ENCODE peak calls at places on chromosomes 3 and 15, in five cellular contexts. One of them, this sample, is unnamed.

GRCh38 chr3:23232879-23233278 is 29.8 kb downstream of the UBE2E2 start:
- DNase-seq in activated naive CD4-positive, alpha-beta T cell treated with Interleukin-2 at 50 U/mL for 16 hours: no peak
- DNase-seq in NB4: no peak
- DNase-seq in midbrain: no peak
- DNase-seq in endodermal cell: no peak
- DNase-seq in this sample: no peak

GRCh38 chr3:111730143-111730542 is 128.9 kb upstream of the PHLDB2 start:
- DNase-seq in endodermal cell: no peak
- DNase-seq in activated naive CD4-positive, alpha-beta T cell treated with Interleukin-2 at 50 U/mL for 16 hours: no peak
- DNase-seq in midbrain: no peak
- DNase-seq in NB4: no peak
- DNase-seq in this sample: no peak

GRCh38 chr3:171156455-171157005 is 130.0 kb upstream of the SLC2A2 start:
- DNase-seq in NB4: no peak
- DNase-seq in activated naive CD4-positive, alpha-beta T cell treated with Interleukin-2 at 50 U/mL for 16 hours: no peak
- DNase-seq in midbrain: no peak
- DNase-seq in endodermal cell: peak; percentile 60
- DNase-seq in this sample: peak; percentile 28

GRCh38 chr3:46712191-46713047 is 5.2 kb downstream of the PRSS50 start:
- DNase-seq in midbrain: no peak
- DNase-seq in NB4: no peak
- DNase-seq in activated naive CD4-positive, alpha-beta T cell treated with Interleukin-2 at 50 U/mL for 16 hours: no peak
- DNase-seq in endodermal cell: peak; percentile 28
- DNase-seq in this sample: no peak

GRCh38 chr3:84547971-84548970 is 410.5 kb upstream of the CADM2 start:
- DNase-seq in endodermal cell: peak; percentile 89
- DNase-seq in activated naive CD4-positive, alpha-beta T cell treated with Interleukin-2 at 50 U/mL for 16 hours: no peak
- DNase-seq in midbrain: peak; percentile 65
- DNase-seq in NB4: peak; percentile 36
- DNase-seq in this sample: peak; percentile 78

GRCh38 chr3:89649431-89649830 is 542.0 kb downstream of the EPHA3 start:
- DNase-seq in endodermal cell: no peak
- DNase-seq in midbrain: no peak
- DNase-seq in NB4: peak; percentile 1
- DNase-seq in activated naive CD4-positive, alpha-beta T cell treated with Interleukin-2 at 50 U/mL for 16 hours: no peak
- DNase-seq in this sample: no peak

GRCh38 chr3:77411334-77411733 is 371.4 kb downstream of the ROBO2 start:
- DNase-seq in activated naive CD4-positive, alpha-beta T cell treated with Interleukin-2 at 50 U/mL for 16 hours: no peak
- DNase-seq in midbrain: no peak
- DNase-seq in endodermal cell: no peak
- DNase-seq in NB4: no peak
- DNase-seq in this sample: no peak

GRCh38 chr3:5122741-5123706 is 932 bp downstream of the ARL8B start:
- DNase-seq in endodermal cell: peak; percentile 85
- DNase-seq in activated naive CD4-positive, alpha-beta T cell treated with Interleukin-2 at 50 U/mL for 16 hours: peak; percentile 42
- DNase-seq in midbrain: peak; percentile 35
- DNase-seq in NB4: peak; percentile 71
- DNase-seq in this sample: no peak

GRCh38 chr3:193132923-193133463 is 108.0 kb upstream of the PLAAT1 start:
- DNase-seq in endodermal cell: no peak
- DNase-seq in midbrain: no peak
- DNase-seq in activated naive CD4-positive, alpha-beta T cell treated with Interleukin-2 at 50 U/mL for 16 hours: no peak
- DNase-seq in NB4: no peak
- DNase-seq in this sample: no peak

GRCh38 chr3:21216598-21216997 is 534.4 kb downstream of the ZNF385D start:
- DNase-seq in activated naive CD4-positive, alpha-beta T cell treated with Interleukin-2 at 50 U/mL for 16 hours: no peak
- DNase-seq in midbrain: no peak
- DNase-seq in NB4: peak; percentile 4
- DNase-seq in endodermal cell: peak; percentile 56
- DNase-seq in this sample: no peak

GRCh38 chr15:68380456-68380855 is 51.5 kb downstream of the ITGA11 start:
- DNase-seq in endodermal cell: peak; percentile 27
- DNase-seq in activated naive CD4-positive, alpha-beta T cell treated with Interleukin-2 at 50 U/mL for 16 hours: no peak
- DNase-seq in midbrain: no peak
- DNase-seq in NB4: no peak
- DNase-seq in this sample: peak; percentile 1

GRCh38 chr3:66991478-66991877 is 6.6 kb upstream of the KBTBD8 start:
- DNase-seq in endodermal cell: no peak
- DNase-seq in midbrain: no peak
- DNase-seq in activated naive CD4-positive, alpha-beta T cell treated with Interleukin-2 at 50 U/mL for 16 hours: no peak
- DNase-seq in NB4: peak; percentile 66
- DNase-seq in this sample: no peak

GRCh38 chr15:35674873-35675781 is 129.2 kb upstream of the DPH6 start:
- DNase-seq in NB4: no peak
- DNase-seq in endodermal cell: no peak
- DNase-seq in midbrain: no peak
- DNase-seq in activated naive CD4-positive, alpha-beta T cell treated with Interleukin-2 at 50 U/mL for 16 hours: no peak
- DNase-seq in this sample: no peak

GRCh38 chr15:62901916-62902554 is 140.5 kb upstream of the TPM1 start:
- DNase-seq in endodermal cell: peak; percentile 69
- DNase-seq in NB4: peak; percentile 4
- DNase-seq in midbrain: no peak
- DNase-seq in activated naive CD4-positive, alpha-beta T cell treated with Interleukin-2 at 50 U/mL for 16 hours: no peak
- DNase-seq in this sample: no peak

GRCh38 chr15:37031198-37031597 is 69.2 kb downstream of the MEIS2 start:
- DNase-seq in activated naive CD4-positive, alpha-beta T cell treated with Interleukin-2 at 50 U/mL for 16 hours: no peak
- DNase-seq in NB4: no peak
- DNase-seq in midbrain: no peak
- DNase-seq in endodermal cell: no peak
- DNase-seq in this sample: no peak

GRCh38 chr3:124297062-124297980 is 305.4 kb upstream of the ROPN1 start:
- DNase-seq in NB4: no peak
- DNase-seq in midbrain: no peak
- DNase-seq in endodermal cell: no peak
- DNase-seq in activated naive CD4-positive, alpha-beta T cell treated with Interleukin-2 at 50 U/mL for 16 hours: no peak
- DNase-seq in this sample: peak; percentile 82

GRCh38 chr3:55446860-55447259 is 40.2 kb downstream of the WNT5A start:
- DNase-seq in endodermal cell: no peak
- DNase-seq in NB4: no peak
- DNase-seq in midbrain: no peak
- DNase-seq in activated naive CD4-positive, alpha-beta T cell treated with Interleukin-2 at 50 U/mL for 16 hours: no peak
- DNase-seq in this sample: no peak

GRCh38 chr3:54691230-54691900 is 236.5 kb downstream of the LRTM1 start:
- DNase-seq in midbrain: no peak
- DNase-seq in activated naive CD4-positive, alpha-beta T cell treated with Interleukin-2 at 50 U/mL for 16 hours: no peak
- DNase-seq in NB4: no peak
- DNase-seq in endodermal cell: no peak
- DNase-seq in this sample: no peak

GRCh38 chr3:134453631-134454030 is 32.2 kb downstream of the ANAPC13 start:
- DNase-seq in midbrain: no peak
- DNase-seq in NB4: peak; percentile 7
- DNase-seq in activated naive CD4-positive, alpha-beta T cell treated with Interleukin-2 at 50 U/mL for 16 hours: no peak
- DNase-seq in endodermal cell: peak; percentile 84
- DNase-seq in this sample: no peak

GRCh38 chr3:177652556-177653290 is 455.4 kb upstream of the TBL1XR1 start:
- DNase-seq in activated naive CD4-positive, alpha-beta T cell treated with Interleukin-2 at 50 U/mL for 16 hours: no peak
- DNase-seq in endodermal cell: no peak
- DNase-seq in NB4: no peak
- DNase-seq in midbrain: no peak
- DNase-seq in this sample: no peak

GRCh38 chr15:62430552-62430951 is 265.5 kb upstream of the C2CD4B start:
- DNase-seq in NB4: no peak
- DNase-seq in activated naive CD4-positive, alpha-beta T cell treated with Interleukin-2 at 50 U/mL for 16 hours: no peak
- DNase-seq in midbrain: no peak
- DNase-seq in endodermal cell: no peak
- DNase-seq in this sample: no peak

GRCh38 chr3:98763814-98764691 is 913 bp downstream of the ST3GAL6 start:
- DNase-seq in midbrain: no peak
- DNase-seq in activated naive CD4-positive, alpha-beta T cell treated with Interleukin-2 at 50 U/mL for 16 hours: no peak
- DNase-seq in endodermal cell: no peak
- DNase-seq in NB4: peak; percentile 83
- DNase-seq in this sample: no peak

GRCh38 chr3:33886015-33886414 is 87.6 kb downstream of the PDCD6IP start:
- DNase-seq in NB4: no peak
- DNase-seq in endodermal cell: no peak
- DNase-seq in activated naive CD4-positive, alpha-beta T cell treated with Interleukin-2 at 50 U/mL for 16 hours: no peak
- DNase-seq in midbrain: no peak
- DNase-seq in this sample: no peak

GRCh38 chr15:67180035-67180434 is 74.4 kb downstream of the AAGAB start:
- DNase-seq in endodermal cell: no peak
- DNase-seq in midbrain: no peak
- DNase-seq in activated naive CD4-positive, alpha-beta T cell treated with Interleukin-2 at 50 U/mL for 16 hours: no peak
- DNase-seq in NB4: no peak
- DNase-seq in this sample: no peak

GRCh38 chr3:120497318-120497717 is 46.5 kb upstream of the FSTL1 start:
- DNase-seq in endodermal cell: no peak
- DNase-seq in activated naive CD4-positive, alpha-beta T cell treated with Interleukin-2 at 50 U/mL for 16 hours: no peak
- DNase-seq in NB4: no peak
- DNase-seq in midbrain: no peak
- DNase-seq in this sample: no peak

GRCh38 chr15:39139431-39140059 is 441.3 kb upstream of the THBS1 start:
- DNase-seq in midbrain: no peak
- DNase-seq in endodermal cell: no peak
- DNase-seq in NB4: no peak
- DNase-seq in activated naive CD4-positive, alpha-beta T cell treated with Interleukin-2 at 50 U/mL for 16 hours: no peak
- DNase-seq in this sample: no peak

GRCh38 chr3:135982922-135983581 is 17.5 kb downstream of the PPP2R3A start:
- DNase-seq in endodermal cell: no peak
- DNase-seq in activated naive CD4-positive, alpha-beta T cell treated with Interleukin-2 at 50 U/mL for 16 hours: no peak
- DNase-seq in midbrain: no peak
- DNase-seq in NB4: no peak
- DNase-seq in this sample: no peak

GRCh38 chr15:73386886-73387506 is 18.2 kb upstream of the HCN4 start:
- DNase-seq in midbrain: no peak
- DNase-seq in activated naive CD4-positive, alpha-beta T cell treated with Interleukin-2 at 50 U/mL for 16 hours: no peak
- DNase-seq in endodermal cell: no peak
- DNase-seq in NB4: no peak
- DNase-seq in this sample: no peak

GRCh38 chr15:98806275-98806895 is 158.0 kb downstream of the IGF1R start:
- DNase-seq in midbrain: no peak
- DNase-seq in NB4: no peak
- DNase-seq in activated naive CD4-positive, alpha-beta T cell treated with Interleukin-2 at 50 U/mL for 16 hours: no peak
- DNase-seq in endodermal cell: peak; percentile 45
- DNase-seq in this sample: no peak

GRCh38 chr3:42224178-42224577 is 41.8 kb downstream of the CCK start:
- DNase-seq in endodermal cell: peak; percentile 18
- DNase-seq in NB4: no peak
- DNase-seq in activated naive CD4-positive, alpha-beta T cell treated with Interleukin-2 at 50 U/mL for 16 hours: no peak
- DNase-seq in midbrain: no peak
- DNase-seq in this sample: no peak

GRCh38 chr15:92425578-92426225 is 32.0 kb downstream of the ST8SIA2 start:
- DNase-seq in NB4: no peak
- DNase-seq in endodermal cell: peak; percentile 77
- DNase-seq in midbrain: no peak
- DNase-seq in activated naive CD4-positive, alpha-beta T cell treated with Interleukin-2 at 50 U/mL for 16 hours: no peak
- DNase-seq in this sample: no peak

GRCh38 chr3:152121292-152121654 is 147.5 kb upstream of the MBNL1 start:
- DNase-seq in endodermal cell: no peak
- DNase-seq in activated naive CD4-positive, alpha-beta T cell treated with Interleukin-2 at 50 U/mL for 16 hours: no peak
- DNase-seq in NB4: no peak
- DNase-seq in midbrain: no peak
- DNase-seq in this sample: no peak

GRCh38 chr3:188003188-188004171 is 150.5 kb upstream of the LPP start:
- DNase-seq in midbrain: no peak
- DNase-seq in endodermal cell: no peak
- DNase-seq in NB4: no peak
- DNase-seq in activated naive CD4-positive, alpha-beta T cell treated with Interleukin-2 at 50 U/mL for 16 hours: no peak
- DNase-seq in this sample: no peak

GRCh38 chr3:149080011-149080698 is 6.2 kb downstream of the HLTF start:
- DNase-seq in activated naive CD4-positive, alpha-beta T cell treated with Interleukin-2 at 50 U/mL for 16 hours: no peak
- DNase-seq in midbrain: no peak
- DNase-seq in NB4: no peak
- DNase-seq in endodermal cell: no peak
- DNase-seq in this sample: no peak

GRCh38 chr3:55709411-55709997 is 222.4 kb upstream of the WNT5A start:
- DNase-seq in activated naive CD4-positive, alpha-beta T cell treated with Interleukin-2 at 50 U/mL for 16 hours: no peak
- DNase-seq in endodermal cell: no peak
- DNase-seq in midbrain: no peak
- DNase-seq in NB4: no peak
- DNase-seq in this sample: no peak

GRCh38 chr3:73599605-73600004 is 25.1 kb downstream of the PDZRN3 start:
- DNase-seq in activated naive CD4-positive, alpha-beta T cell treated with Interleukin-2 at 50 U/mL for 16 hours: no peak
- DNase-seq in endodermal cell: no peak
- DNase-seq in midbrain: no peak
- DNase-seq in NB4: no peak
- DNase-seq in this sample: no peak